ENCODE peak calls at places on chromosomes 12 and 14, in eight cellular contexts. X, P, R, U, G, E, C and I are unnamed samples.

GRCh38 chr12:52254180-52254964 is 20.1 kb upstream of the KRT86 start:
- DNase-seq in X (peak; percentile 19), P (no peak), R (no peak), U (no peak), G (no peak), E (peak; percentile 61), C (no peak), I (no peak)

GRCh38 chr14:61461808-61462275 is 140.5 kb downstream of the PRKCH start:
- DNase-seq in X (no peak), P (peak; percentile 64), R (no peak), U (no peak), G (no peak), E (no peak), C (no peak), I (peak; percentile 87)

GRCh38 chr12:84920331-84920730 is 7.7 kb upstream of the SLC6A15 start:
- DNase-seq in X (no peak), P (no peak), R (no peak), U (no peak), G (no peak), E (no peak), C (no peak), I (no peak)

GRCh38 chr12:3646561-3647241 is 106.2 kb downstream of the CRACR2A start:
- DNase-seq in X (no peak), P (no peak), R (no peak), U (no peak), G (no peak), E (no peak), C (no peak), I (no peak)

GRCh38 chr14:75437201-75438143 is 9.7 kb downstream of the JDP2 start:
- DNase-seq in X (no peak), P (no peak), R (no peak), U (no peak), G (no peak), E (no peak), C (no peak), I (no peak)

GRCh38 chr12:117439531-117440001 is 78.1 kb upstream of the NOS1 start:
- DNase-seq in X (no peak), P (no peak), R (no peak), U (no peak), G (no peak), E (no peak), C (no peak), I (no peak)

GRCh38 chr14:55599250-55599879 is 19.4 kb downstream of the KTN1 start:
- DNase-seq in X (peak; percentile 67), P (no peak), R (no peak), U (no peak), G (peak; percentile 54), E (no peak), C (peak; percentile 38), I (peak; percentile 67)

GRCh38 chr12:57385586-57385985 is 45.3 kb downstream of the R3HDM2 start:
- DNase-seq in X (no peak), P (no peak), R (no peak), U (no peak), G (no peak), E (no peak), C (no peak), I (no peak)

GRCh38 chr12:127636881-127637280 is 630.1 kb upstream of the TMEM132C start:
- DNase-seq in X (no peak), P (no peak), R (no peak), U (no peak), G (no peak), E (no peak), C (no peak), I (no peak)

GRCh38 chr12:98405795-98406366 is 109.5 kb upstream of the TMPO start:
- DNase-seq in X (no peak), P (no peak), R (no peak), U (no peak), G (no peak), E (no peak), C (no peak), I (no peak)

GRCh38 chr12:42585846-42586226 is 3.7 kb downstream of the PRICKLE1 start:
- DNase-seq in X (no peak), P (no peak), R (no peak), U (no peak), G (no peak), E (no peak), C (no peak), I (no peak)

GRCh38 chr12:72271401-72271740 is 799 bp upstream of the TRHDE start:
- DNase-seq in X (peak; percentile 62), P (no peak), R (no peak), U (no peak), G (no peak), E (peak; percentile 83), C (no peak), I (peak; percentile 39)

GRCh38 chr12:79367016-79367575 is 323.7 kb downstream of the PAWR start:
- DNase-seq in X (no peak), P (no peak), R (no peak), U (no peak), G (no peak), E (no peak), C (no peak), I (no peak)

GRCh38 chr14:44649056-44649455 is 142.0 kb upstream of the FSCB start:
- DNase-seq in X (no peak), P (no peak), R (no peak), U (no peak), G (no peak), E (no peak), C (no peak), I (no peak)

GRCh38 chr12:68001486-68002466 is 12.5 kb downstream of the IFNG-AS1 start:
- DNase-seq in X (no peak), P (no peak), R (no peak), U (no peak), G (no peak), E (no peak), C (no peak), I (peak; percentile 8)

GRCh38 chr12:57401165-57401564 is 29.7 kb downstream of the R3HDM2 start:
- DNase-seq in X (no peak), P (no peak), R (no peak), U (no peak), G (no peak), E (no peak), C (no peak), I (no peak)

DNA sequence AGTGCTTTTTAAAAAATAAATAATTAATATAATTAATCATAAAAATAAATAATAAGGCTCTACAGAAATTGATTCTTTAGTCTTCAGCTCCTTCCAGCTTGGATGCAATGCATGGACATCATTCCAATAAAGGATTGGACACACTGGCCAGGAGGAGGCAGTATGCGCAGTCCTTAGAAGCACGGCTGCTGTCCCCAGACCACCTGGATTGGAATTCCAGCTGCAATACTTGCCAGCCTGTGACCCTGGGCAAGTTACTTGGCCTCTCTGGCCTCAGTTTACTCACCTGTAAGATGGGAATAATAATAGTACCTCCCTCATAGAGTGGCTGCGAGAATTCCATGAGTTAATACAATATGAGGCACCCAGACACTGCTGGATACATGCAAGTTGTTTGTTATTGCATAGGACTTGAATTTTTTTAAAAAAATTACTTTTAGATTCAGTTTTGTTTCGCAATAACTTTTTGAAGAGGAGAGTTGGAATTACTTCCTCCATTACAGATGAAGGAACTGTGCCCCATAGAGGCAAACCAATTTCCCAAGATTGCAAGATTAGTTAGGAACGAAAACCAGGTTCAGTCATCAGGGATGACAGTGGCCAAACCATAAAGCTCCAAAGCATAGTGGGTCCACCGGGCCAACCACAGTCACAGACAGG is 12.2 kb downstream of the RPH3A start:
- DNase-seq in X (no peak), P (no peak), R (no peak), U (no peak), G (no peak), E (no peak), C (no peak), I (no peak)
- TF ChIP-seq CTCF in X (no peak), P (no peak), R (no peak), U (no peak), G (no peak), E (no peak), C (no peak), I (no peak)

GRCh38 chr12:92486443-92487137 is 216.2 kb upstream of the PLEKHG7 start:
- DNase-seq in X (no peak), P (no peak), R (no peak), U (no peak), G (no peak), E (no peak), C (no peak), I (peak; percentile 83)

GRCh38 chr12:92487138-92487485 is 215.7 kb upstream of the PLEKHG7 start:
- DNase-seq in X (no peak), P (no peak), R (no peak), U (no peak), G (no peak), E (no peak), C (no peak), I (no peak)

GRCh38 chr12:92492291-92492690 is 210.5 kb upstream of the PLEKHG7 start:
- DNase-seq in X (no peak), P (no peak), R (no peak), U (no peak), G (no peak), E (no peak), C (no peak), I (no peak)

GRCh38 chr12:92485356-92486348 is 217.1 kb upstream of the PLEKHG7 start:
- DNase-seq in X (no peak), P (no peak), R (no peak), U (no peak), G (no peak), E (no peak), C (no peak), I (peak; percentile 66)

GRCh38 chr12:92488735-92489134 is 214.1 kb upstream of the PLEKHG7 start:
- DNase-seq in X (no peak), P (no peak), R (no peak), U (no peak), G (no peak), E (no peak), C (no peak), I (no peak)
- H3K4me3 ChIP-seq in X (no peak overlapping the region), P (no peak overlapping the region), R (no peak overlapping the region), U (no peak overlapping the region), G (no peak overlapping the region), E (no peak overlapping the region), C (no peak overlapping the region), I (no peak overlapping the region)

DNA sequence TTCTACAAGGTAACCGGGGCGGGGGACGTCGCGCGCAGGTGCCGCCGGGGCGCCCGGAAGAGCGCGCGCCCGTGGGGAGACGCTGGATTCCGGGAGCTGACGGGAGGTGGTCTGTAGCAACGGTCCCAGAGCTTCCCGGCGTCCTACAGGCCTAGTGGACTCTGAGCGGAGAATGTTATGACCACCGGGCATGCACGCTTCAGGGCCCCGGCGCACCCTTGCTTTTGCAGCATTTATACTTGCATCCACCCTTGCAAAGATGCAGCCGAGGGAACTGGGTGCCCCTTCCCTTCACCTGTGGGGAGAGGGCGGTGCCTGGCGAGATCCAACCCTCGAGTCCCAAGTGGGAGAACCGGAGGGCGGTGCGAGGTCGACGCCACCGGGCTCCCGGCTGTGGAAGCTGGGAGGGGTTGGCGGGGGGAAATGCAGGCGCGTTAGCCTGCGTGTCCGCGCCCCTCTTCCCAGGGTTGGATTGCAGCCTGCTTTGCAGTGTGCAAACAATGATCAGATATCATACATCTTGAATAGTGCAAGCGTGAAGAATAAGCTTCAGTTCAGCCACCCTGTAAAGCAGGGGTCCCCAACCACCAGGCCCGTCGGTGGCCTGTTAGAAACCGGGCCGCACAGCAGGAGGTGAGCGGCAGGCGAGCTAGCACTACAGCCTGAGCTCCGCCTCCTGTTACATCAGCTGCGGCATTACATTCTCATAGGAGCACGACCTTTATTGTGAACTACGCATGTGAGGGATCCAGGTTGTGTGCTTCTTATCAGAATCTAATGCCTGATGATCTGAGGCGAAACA is 576 bp downstream of the ERP29 start:
- DNase-seq in X (peak; percentile 72), P (no peak), R (no peak), U (no peak), G (peak; percentile 73), E (peak; percentile 92), C (peak; percentile 89), I (peak; percentile 85)
- TF ChIP-seq CTCF in X (no peak), P (no peak), R (peak; percentile 32), U (no peak), G (no peak), E (no peak), C (no peak), I (no peak)

GRCh38 chr12:46124848-46125619 is 134.7 kb upstream of the SCAF11 start:
- DNase-seq in X (no peak), P (peak; percentile 58), R (peak; percentile 28), U (peak; percentile 34), G (peak; percentile 41), E (no peak), C (peak; percentile 33), I (peak; percentile 82)
- H3K4me3 ChIP-seq in X (peak overlapping the region; percentile 40), P (no peak overlapping the region), R (peak overlapping the region; percentile 22), U (peak overlapping the region; percentile 22), G (peak overlapping the region; percentile 11), E (no peak overlapping the region), C (no peak overlapping the region), I (peak overlapping the region; percentile 30)